ENCODE peak calls at places on chromosomes 2 and 18, in seven cellular contexts. R is GM12892, E is K562, W is right lobe of liver, P is uterus, M is HCT116, L is A549. K is an unnamed sample.

GRCh38 chr2:33726415-33726814 is 127.3 kb upstream of the FAM98A start:
- DNase-seq in R (no peak), E (peak), W (no peak), P (no peak), M (no peak), L (no peak), K (no peak)

GRCh38 chr18:69982417-69982816 is 34.7 kb upstream of the CD226 start:
- DNase-seq in R (no peak), E (no peak), W (no peak), P (no peak), M (no peak), L (no peak), K (no peak)

GRCh38 chr2:230915297-230915696 is 9.7 kb downstream of the GPR55 start:
- DNase-seq in R (no peak), E (no peak), W (no peak), P (no peak), M (no peak), L (no peak), K (no peak)

GRCh38 chr2:42424033-42424432 is 63.0 kb upstream of the COX7A2L start:
- DNase-seq in R (no peak), E (no peak), W (no peak), P (no peak), M (no peak), L (no peak), K (no peak)

GRCh38 chr2:18719978-18720775 is 130.8 kb upstream of the NT5C1B start:
- DNase-seq in R (no peak), E (no peak), W (no peak), P (no peak), M (no peak), L (peak), K (no peak)

GRCh38 chr2:154914606-154915005 is 216.1 kb downstream of the KCNJ3 start:
- DNase-seq in R (no peak), E (no peak), W (no peak), P (no peak), M (no peak), L (no peak), K (no peak)

GRCh38 chr2:49262815-49263560 is 108.7 kb upstream of the FSHR start:
- DNase-seq in R (no peak), E (no peak), W (no peak), P (no peak), M (no peak), L (no peak), K (no peak)

GRCh38 chr18:23094411-23095165 is 40.7 kb upstream of the CABLES1 start:
- DNase-seq in R (no peak), E (no peak), W (no peak), P (no peak), M (no peak), L (no peak), K (no peak)

GRCh38 chr18:55186588-55186987 is 227.3 kb upstream of the CCDC68 start:
- DNase-seq in R (no peak), E (no peak), W (no peak), P (no peak), M (no peak), L (no peak), K (no peak)

GRCh38 chr18:63202814-63203213 is 116.8 kb downstream of the BCL2 start:
- DNase-seq in R (no peak), E (no peak), W (no peak), P (no peak), M (no peak), L (no peak), K (no peak)

GRCh38 chr2:169718930-169719504 is 14.6 kb upstream of the KLHL23 start:
- DNase-seq in R (no peak), E (no peak), W (no peak), P (no peak), M (no peak), L (no peak), K (no peak)

GRCh38 chr18:24397131-24397693 is 412 bp downstream of the OSBPL1A start:
- DNase-seq in R (no peak), E (no peak), W (peak), P (peak), M (peak), L (peak), K (peak)

GRCh38 chr18:24395049-24395780 is 2.4 kb downstream of the OSBPL1A start:
- DNase-seq in R (no peak), E (no peak), W (no peak), P (no peak), M (no peak), L (no peak), K (no peak)

GRCh38 chr18:24398515-24398914 is 891 bp upstream of the OSBPL1A start:
- DNase-seq in R (no peak), E (no peak), W (no peak), P (no peak), M (peak), L (no peak), K (no peak)

GRCh38 chr18:24396082-24396623 is 1.5 kb downstream of the OSBPL1A start:
- DNase-seq in R (no peak), E (no peak), W (no peak), P (no peak), M (no peak), L (no peak), K (no peak)

DNA sequence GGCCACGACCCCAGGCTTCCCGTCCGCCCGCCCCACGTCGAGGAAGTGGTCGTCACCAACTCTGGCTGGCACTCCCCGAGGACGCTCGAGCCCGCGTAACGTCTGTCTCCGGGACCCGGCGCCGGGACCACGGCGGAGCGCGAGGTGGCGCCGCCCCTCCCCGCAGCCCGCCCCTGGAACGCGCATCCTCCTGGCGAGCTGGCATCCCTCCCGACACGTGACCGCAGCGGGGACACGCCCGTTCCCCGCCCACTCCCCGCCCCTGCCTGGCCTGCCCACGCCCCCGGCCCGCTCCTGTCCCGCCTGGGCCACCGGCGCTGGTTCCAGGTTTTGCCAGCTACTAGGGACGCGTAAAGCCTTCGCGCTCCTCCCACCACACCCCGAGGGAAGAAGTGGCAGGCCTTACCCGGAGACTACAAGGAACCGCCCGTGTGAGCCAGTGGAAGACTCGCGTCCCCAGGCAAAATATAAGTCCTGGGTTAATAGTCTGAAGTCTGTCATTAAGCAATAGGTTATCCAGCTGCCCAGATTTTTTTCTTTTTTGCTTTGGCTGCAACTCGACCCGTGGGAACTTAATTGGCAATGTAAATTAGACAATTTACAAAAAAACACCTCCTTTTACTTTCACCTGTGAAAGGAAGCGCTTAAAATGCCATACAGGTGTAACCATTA is at the start of gene OSBPL1A:
- DNase-seq in R (peak), E (peak), W (peak), P (peak), M (peak), L (peak), K (peak)
- TF ChIP-seq POLR2A in R (no peak), E (no peak), W (peak), P (peak), M (peak), L (peak), K (peak)

DNA sequence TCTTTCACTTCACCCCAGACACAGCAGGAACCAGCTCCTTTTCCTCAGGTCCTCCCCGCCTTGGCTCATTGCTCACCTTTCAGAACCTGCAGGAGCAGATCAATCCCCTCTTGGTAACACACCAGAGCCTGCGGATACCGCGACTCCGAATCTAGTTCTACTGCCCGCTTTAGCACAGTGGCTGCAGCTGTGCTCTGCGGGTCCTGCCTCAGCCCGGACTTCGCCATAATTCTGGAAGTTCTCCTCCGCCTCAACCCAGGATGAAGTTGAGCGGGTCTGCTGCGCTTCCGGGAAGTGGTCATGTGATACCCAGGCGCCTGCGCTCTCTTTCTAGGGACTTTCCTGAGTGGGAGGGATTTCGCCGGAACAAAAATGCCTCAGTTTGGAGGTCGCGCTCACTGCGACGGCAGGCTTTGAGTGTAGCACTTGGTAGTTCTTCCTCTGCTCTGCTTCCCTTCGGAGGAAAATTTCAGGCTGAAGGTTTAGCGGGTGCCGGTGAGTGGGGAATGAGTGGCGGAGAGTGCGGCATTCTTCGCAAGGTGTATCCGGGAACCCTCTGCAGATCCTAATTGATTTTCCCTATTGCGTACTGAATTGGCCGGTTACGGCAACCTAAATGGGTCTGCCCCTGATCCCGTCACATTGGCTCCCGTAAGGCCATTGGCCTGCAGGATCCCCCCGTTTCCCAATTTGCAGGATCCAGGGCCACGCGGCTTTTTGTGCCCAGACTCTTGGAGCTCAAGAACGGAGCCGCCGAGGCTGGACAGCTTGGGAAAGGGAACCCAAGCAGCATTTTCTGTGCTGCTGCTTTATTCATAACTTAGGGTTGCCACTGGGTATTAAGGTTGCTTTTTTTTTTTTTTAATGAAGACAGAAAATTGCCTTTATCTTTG is at the start of the genes MITD1 and MRPL30:
- DNase-seq in R (peak), E (peak), W (peak), P (peak), M (peak), L (peak), K (peak)
- TF ChIP-seq POLR2A in R (peak), E (peak), W (peak), P (peak), M (peak), L (peak), K (peak)

GRCh38 chr2:183124222-183124956 is at the start of gene NUP35:
- DNase-seq in R (peak), E (peak), W (peak), P (peak), M (peak), L (peak), K (peak)
- TF ChIP-seq POLR2A in R (peak), E (peak), W (peak), P (peak), M (peak), L (peak), K (peak)

GRCh38 chr2:199464614-199465352 is 7.0 kb upstream of the SATB2 start:
- DNase-seq in R (no peak), E (no peak), W (no peak), P (no peak), M (no peak), L (no peak), K (no peak)

GRCh38 chr2:199465390-199465789 is 7.7 kb upstream of the SATB2 start:
- DNase-seq in R (no peak), E (no peak), W (no peak), P (no peak), M (no peak), L (no peak), K (no peak)

GRCh38 chr2:199466704-199467461 is 9.1 kb upstream of the SATB2 start:
- DNase-seq in R (no peak), E (no peak), W (no peak), P (no peak), M (no peak), L (no peak), K (no peak)

GRCh38 chr2:199467462-199467822 is 9.7 kb upstream of the SATB2 start:
- DNase-seq in R (no peak), E (no peak), W (no peak), P (no peak), M (no peak), L (no peak), K (no peak)

DNA sequence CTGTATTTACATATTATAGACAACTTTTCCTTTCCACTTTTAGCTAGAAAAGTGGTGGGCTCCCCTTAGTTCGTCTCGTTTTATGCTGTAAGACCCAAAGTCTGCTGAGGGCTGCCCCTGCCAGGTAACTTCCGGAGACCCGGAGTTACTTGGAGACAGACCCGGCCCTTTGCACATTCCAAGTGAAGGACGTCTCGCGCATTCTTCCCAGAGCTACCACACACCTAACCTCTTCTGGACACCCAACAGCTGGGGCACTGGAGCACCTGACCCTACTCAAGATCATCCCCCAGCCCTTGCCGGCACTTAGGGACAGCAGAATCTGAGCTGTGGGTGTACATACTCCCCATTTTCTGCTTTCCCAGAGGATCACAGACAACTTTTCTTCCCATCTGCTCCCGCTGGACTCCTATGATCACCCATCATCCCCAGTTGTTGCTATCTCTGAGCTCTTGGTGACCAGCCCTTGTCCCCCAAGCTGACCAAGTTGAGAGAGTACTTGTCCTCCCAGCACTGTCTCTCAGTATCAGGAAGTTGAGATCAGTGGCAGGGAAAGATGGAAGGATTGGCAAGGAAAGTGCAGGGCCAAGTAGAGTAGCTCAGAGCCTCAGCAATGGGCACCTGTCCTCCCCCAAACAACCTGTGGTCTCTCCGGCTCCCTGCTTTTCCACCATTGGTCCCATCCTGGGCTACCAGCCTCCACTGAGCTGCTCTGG is 8.4 kb upstream of the SATB2 start:
- DNase-seq in R (no peak), E (no peak), W (no peak), P (no peak), M (no peak), L (no peak), K (no peak)
- TF ChIP-seq POLR2A in R (no peak), E (no peak), W (no peak), P (no peak), M (no peak), L (no peak), K (no peak)

DNA sequence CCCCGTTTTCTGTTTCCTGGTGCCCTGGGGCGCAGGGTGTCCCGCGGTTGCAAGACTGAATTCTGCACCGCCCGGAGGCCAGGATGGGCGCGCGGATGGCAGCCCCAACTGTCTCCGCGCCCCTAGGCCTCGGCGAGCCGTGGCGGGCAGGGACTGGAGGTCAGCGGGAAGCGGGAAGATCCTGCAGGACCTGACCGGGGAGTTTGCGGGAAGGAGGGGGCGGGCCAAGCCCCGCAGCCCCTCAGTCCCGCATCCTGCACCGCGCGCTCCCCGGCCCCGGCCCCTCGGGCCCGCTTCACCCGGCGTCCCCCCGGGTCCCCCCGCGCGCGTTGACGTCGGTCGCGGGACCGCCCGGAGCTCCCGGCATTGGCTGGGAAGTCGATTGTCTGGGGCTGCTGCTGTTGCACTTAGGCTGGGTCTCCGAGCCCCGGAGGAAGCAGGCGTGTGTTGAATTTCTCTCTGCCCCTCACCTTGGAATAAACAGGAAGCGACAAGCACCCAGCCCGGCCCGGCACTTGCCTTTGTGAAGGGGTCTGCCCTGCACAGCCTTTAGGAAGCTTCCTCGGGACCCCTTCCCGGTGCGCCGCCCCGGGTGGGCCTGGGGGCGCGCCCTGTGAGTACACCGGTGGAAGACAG is at the start of gene LDLRAD4:
- DNase-seq in R (no peak), E (no peak), W (peak), P (peak), M (no peak), L (no peak), K (no peak)
- TF ChIP-seq POLR2A in R (no peak), E (no peak), W (peak), P (peak), M (no peak), L (no peak), K (no peak)

GRCh38 chr2:128318776-128319456 is at the start of gene HS6ST1:
- DNase-seq in R (peak), E (peak), W (peak), P (peak), M (peak), L (peak), K (peak)
- TF ChIP-seq POLR2A in R (peak), E (no peak), W (peak), P (peak), M (peak), L (peak), K (peak)

DNA sequence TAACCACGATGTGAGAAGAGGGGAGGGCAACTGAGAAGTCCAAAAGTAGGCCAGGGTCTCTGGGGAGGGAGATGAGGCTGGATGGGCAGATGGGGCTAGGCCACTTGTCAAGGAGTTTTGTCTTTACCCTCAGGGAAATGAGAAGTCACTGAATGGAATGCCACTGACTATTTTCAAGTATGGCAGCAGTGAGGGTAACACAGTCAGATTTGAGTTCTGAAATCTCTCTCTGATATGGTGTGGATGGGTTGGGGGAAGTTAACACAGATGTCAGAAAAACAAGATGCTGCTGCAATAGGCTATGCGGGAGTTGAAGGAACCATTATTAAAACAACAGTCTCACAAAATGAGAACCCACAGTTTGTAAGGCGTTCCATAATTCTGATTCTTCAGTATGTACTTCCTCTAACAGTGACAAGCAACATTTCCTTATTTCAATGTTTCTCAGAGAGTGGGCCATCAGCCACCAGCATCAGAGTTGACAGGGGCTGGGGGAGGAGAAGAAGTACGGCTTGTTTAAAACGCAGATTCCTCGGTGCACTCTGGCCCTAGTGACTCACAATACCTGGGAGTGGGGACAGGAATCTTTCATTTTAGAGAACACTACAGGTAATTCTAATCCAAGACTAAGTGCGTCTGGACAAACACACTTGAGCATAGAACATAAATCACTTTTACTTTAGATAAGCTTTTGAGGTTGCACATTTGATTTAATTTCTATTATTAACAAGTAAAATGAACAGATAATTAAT is 301.5 kb upstream of the LYPD1 start:
- DNase-seq in R (no peak), E (no peak), W (no peak), P (no peak), M (no peak), L (no peak), K (no peak)
- TF ChIP-seq POLR2A in R (no peak), E (no peak), W (no peak), P (no peak), M (no peak), L (no peak), K (no peak)

K was measured in H54.